ENCODE peak calls at places on chromosomes 7 and 10, in six cellular contexts. N, W, E, V, X and M are unnamed samples.

GRCh38 chr7:133355325-133355708 is 102.4 kb downstream of the EXOC4 start:
- DNase-seq in N (no peak), W (no peak), E (no peak), V (no peak), X (no peak), M (no peak)

GRCh38 chr10:9789996-9790395 is 1227.7 kb upstream of the CELF2 start:
- DNase-seq in N (no peak), W (no peak), E (no peak), V (no peak), X (no peak), M (no peak)

GRCh38 chr7:112946350-112946749 is 140.3 kb downstream of the GPR85 start:
- DNase-seq in N (no peak), W (no peak), E (no peak), V (no peak), X (no peak), M (no peak)

GRCh38 chr7:25238056-25238745 is 9.9 kb upstream of the NPVF start:
- DNase-seq in N (no peak), W (no peak), E (no peak), V (no peak), X (no peak), M (no peak)

GRCh38 chr10:33381897-33382578 is 47.6 kb upstream of the NRP1 start:
- DNase-seq in N (peak; percentile 89), W (no peak), E (no peak), V (no peak), X (no peak), M (no peak)

GRCh38 chr10:80104066-80104926 is 25.8 kb downstream of the TMEM254 start:
- DNase-seq in N (peak; percentile 77), W (no peak), E (no peak), V (no peak), X (no peak), M (no peak)

GRCh38 chr7:157278791-157279678 is 57.8 kb upstream of the DNAJB6 start:
- DNase-seq in N (peak; percentile 78), W (no peak), E (no peak), V (no peak), X (no peak), M (no peak)

GRCh38 chr10:28087675-28088351 is 88.9 kb upstream of the ODAD2 start:
- DNase-seq in N (peak; percentile 36), W (peak; percentile 10), E (no peak), V (no peak), X (no peak), M (peak; percentile 78)

GRCh38 chr7:135798104-135798503 is 49.5 kb upstream of the FAM180A start:
- DNase-seq in N (no peak), W (no peak), E (no peak), V (no peak), X (no peak), M (no peak)

GRCh38 chr7:24713850-24714675 is 43.2 kb downstream of the GSDME start:
- DNase-seq in N (no peak), W (no peak), E (no peak), V (no peak), X (no peak), M (no peak)

GRCh38 chr10:19847321-19847720 is 31.1 kb downstream of the PLXDC2 start:
- DNase-seq in N (no peak), W (no peak), E (no peak), V (no peak), X (no peak), M (peak; percentile 83)